ENCODE peak calls at places on chromosomes 11 and 22, in four cellular contexts. E, K, W and U are unnamed samples.

GRCh38 chr11:64379160-64379559 is 20.2 kb downstream of the RPS6KA4 start:
- DNase-seq in E (no peak), K (no peak), W (no peak), U (no peak)

GRCh38 chr11:10858505-10859360 is 880 bp upstream of the ZBED5 start:
- DNase-seq in E (peak), K (peak), W (peak), U (no peak)

GRCh38 chr22:35580351-35581022 is 36.6 kb downstream of the MB start:
- DNase-seq in E (no peak), K (no peak), W (no peak), U (no peak)

GRCh38 chr11:3836903-3837302 is 3.9 kb downstream of the RHOG start:
- DNase-seq in E (no peak), K (no peak), W (peak), U (no peak)

GRCh38 chr11:101336155-101336554 is 206.5 kb upstream of the PGR start:
- DNase-seq in E (no peak), K (no peak), W (no peak), U (no peak)

GRCh38 chr11:103110406-103110805 is 1.2 kb downstream of the DYNC2H1 start:
- DNase-seq in E (no peak), K (no peak), W (no peak), U (no peak)

GRCh38 chr11:95156916-95157568 is 67.4 kb downstream of the ENDOD1 start:
- DNase-seq in E (no peak), K (no peak), W (no peak), U (no peak)

GRCh38 chr11:12139144-12139881 is 28.9 kb downstream of the MICAL2 start:
- DNase-seq in E (no peak), K (no peak), W (no peak), U (no peak)

GRCh38 chr11:26198697-26199096 is 133.2 kb upstream of the ANO3 start:
- DNase-seq in E (no peak), K (no peak), W (no peak), U (no peak)

GRCh38 chr11:26199341-26199740 is 132.6 kb upstream of the ANO3 start:
- DNase-seq in E (no peak), K (no peak), W (no peak), U (no peak)

GRCh38 chr11:26204839-26205238 is 127.1 kb upstream of the ANO3 start:
- DNase-seq in E (no peak), K (no peak), W (no peak), U (no peak)

GRCh38 chr11:26204110-26204509 is 127.8 kb upstream of the ANO3 start:
- DNase-seq in E (no peak), K (no peak), W (no peak), U (no peak)

GRCh38 chr11:26201411-26201810 is 130.5 kb upstream of the ANO3 start:
- DNase-seq in E (no peak), K (no peak), W (no peak), U (no peak)
- TF ChIP-seq HDAC6 in E (no peak), K (no peak), W (no peak), U (no peak)

DNA sequence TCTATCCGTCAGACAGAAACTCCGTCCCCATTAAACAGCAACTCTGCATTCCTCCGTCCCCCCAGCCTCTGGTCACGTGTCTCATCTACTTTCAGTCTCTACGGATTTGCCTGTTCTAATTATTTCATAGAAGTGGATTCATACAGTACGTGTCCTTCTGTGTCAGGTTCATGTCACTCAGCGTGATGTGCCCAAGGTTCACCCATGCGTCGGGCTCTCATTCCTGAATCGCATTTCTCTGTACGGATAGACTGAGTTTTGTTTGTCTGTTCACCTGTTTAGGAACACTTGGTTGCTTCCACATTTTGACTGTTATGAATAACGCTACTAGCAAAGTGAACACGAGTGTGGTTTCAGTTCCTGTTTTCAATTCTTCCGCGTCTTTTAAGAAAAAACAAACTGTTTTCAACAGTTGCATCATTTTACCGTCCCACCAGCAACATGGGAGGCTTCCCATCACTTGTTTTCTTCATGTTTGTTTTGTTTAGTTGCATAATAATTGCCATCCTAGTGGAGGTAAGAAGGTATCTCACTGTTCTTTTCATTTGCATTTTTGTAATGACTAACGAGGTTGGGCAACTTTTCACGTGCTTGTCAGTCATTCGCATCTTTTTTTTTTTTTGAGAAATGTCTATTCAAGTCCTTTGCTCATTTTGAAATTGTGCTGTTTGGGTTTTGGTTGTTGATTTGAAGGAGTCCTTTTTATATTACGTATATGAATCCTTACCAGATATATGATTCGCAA is 8.9 kb upstream of the NLRP6 start:
- DNase-seq in E (peak), K (peak), W (no peak), U (no peak)
- TF ChIP-seq HDAC6 in E (peak), K (no peak), W (no peak), U (no peak)

DNA sequence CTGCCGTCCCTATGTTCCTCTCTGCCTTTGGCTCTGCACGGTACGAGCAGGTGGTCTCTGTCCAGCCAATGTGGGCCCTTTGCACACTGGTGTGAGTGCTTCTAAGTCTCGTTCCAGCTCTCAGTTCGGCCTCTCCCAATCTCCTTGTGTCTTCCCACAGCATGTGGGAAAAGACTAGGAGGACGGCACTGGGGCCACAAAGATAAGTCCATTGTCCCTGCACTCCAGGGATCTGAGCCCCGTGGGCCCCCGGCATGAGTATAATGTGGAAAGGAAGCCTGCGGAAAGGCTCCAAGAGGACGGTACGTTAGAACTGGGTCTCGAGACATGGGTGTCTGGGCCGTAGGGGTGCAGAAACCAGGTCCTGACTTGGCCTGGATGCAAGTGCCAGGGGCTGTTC is 16.4 kb downstream of the MYEOV start:
- DNase-seq in E (no peak), K (no peak), W (no peak), U (no peak)
- TF ChIP-seq HDAC6 in E (no peak), K (no peak), W (no peak), U (no peak)

DNA sequence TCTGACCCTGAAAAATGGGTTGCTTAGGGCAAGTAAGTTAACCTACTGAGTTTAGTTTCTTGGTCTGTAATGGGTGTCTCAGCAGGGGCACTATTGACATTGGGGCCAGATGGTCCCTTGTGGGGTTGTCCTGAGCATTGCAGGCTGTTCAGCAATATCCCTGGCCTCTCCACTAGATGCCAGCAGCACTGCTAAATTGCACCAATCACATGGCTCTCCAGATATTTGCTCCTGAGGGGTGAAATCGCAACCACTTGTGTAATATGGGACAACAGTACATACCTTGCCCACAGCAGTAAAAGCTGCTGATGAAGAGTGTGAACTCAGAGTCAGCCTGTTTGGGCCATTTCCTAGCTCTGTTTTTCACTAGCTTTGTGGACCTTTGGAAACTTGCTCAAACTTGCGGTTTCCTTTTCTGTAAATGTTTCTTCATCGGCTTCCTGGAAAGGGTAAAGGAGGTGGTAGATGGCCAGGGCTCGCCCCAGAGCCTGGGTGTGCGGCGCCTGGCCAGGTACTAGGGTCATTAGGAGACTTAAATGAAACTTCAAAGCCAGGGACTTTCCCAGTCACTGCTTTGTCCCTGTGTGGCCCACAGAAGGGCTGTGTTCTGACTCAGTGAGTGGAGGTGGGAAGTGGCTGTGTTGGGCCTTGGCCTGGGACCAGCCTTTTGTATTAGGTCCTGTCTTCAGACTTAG is 13.0 kb downstream of the NCF4 start:
- DNase-seq in E (peak), K (peak), W (peak), U (no peak)
- TF ChIP-seq HDAC6 in E (no peak), K (no peak), W (no peak), U (no peak)

GRCh38 chr11:68008381-68009337 is 1.5 kb upstream of the ALDH3B1 start:
- DNase-seq in E (no peak), K (no peak), W (no peak), U (no peak)
- TF ChIP-seq HDAC6 in E (no peak), K (no peak), W (no peak), U (no peak)

GRCh38 chr11:110892741-110893285 is 180.6 kb upstream of the ARHGAP20 start:
- DNase-seq in E (no peak), K (no peak), W (no peak), U (no peak)

GRCh38 chr11:110890995-110891394 is 178.8 kb upstream of the ARHGAP20 start:
- DNase-seq in E (no peak), K (no peak), W (no peak), U (no peak)

GRCh38 chr11:110894224-110894623 is 182.0 kb upstream of the ARHGAP20 start:
- DNase-seq in E (no peak), K (no peak), W (no peak), U (no peak)

GRCh38 chr11:110896358-110896757 is 184.1 kb upstream of the ARHGAP20 start:
- DNase-seq in E (no peak), K (no peak), W (no peak), U (no peak)

GRCh38 chr11:110891411-110891810 is 179.2 kb upstream of the ARHGAP20 start:
- DNase-seq in E (no peak), K (no peak), W (no peak), U (no peak)
- TF ChIP-seq HDAC6 in E (no peak), K (no peak), W (no peak), U (no peak)